ENCODE peak calls at places on chromosomes 7 and 10, in ten cellular contexts. One of them, this sample, is unnamed.

GRCh38 chr10:48330269-48330668 is 23.8 kb downstream of the MAPK8 start:
- DNase-seq in astrocyte: no peak
- DNase-seq in neural progenitor cell: no peak
- DNase-seq in endothelial cell: no peak
- DNase-seq in brain microvascular endothelial cell: no peak
- DNase-seq in dorsolateral prefrontal cortex: no peak
- DNase-seq in CD8-positive, alpha-beta T cell: no peak
- DNase-seq in body of pancreas: no peak
- DNase-seq in neural crest cell: no peak
- DNase-seq in mesothelial cell of epicardium: no peak
- DNase-seq in this sample: no peak

GRCh38 chr7:18573410-18574234 is 78.1 kb downstream of the HDAC9 start:
- DNase-seq in astrocyte: no peak
- DNase-seq in neural progenitor cell: no peak
- DNase-seq in endothelial cell: no peak
- DNase-seq in brain microvascular endothelial cell: no peak
- DNase-seq in dorsolateral prefrontal cortex: no peak
- DNase-seq in CD8-positive, alpha-beta T cell: no peak
- DNase-seq in body of pancreas: no peak
- DNase-seq in neural crest cell: no peak
- DNase-seq in mesothelial cell of epicardium: no peak
- DNase-seq in this sample: no peak

GRCh38 chr10:69360485-69361302 is 56.0 kb downstream of the TACR2 start:
- DNase-seq in astrocyte: peak
- DNase-seq in neural progenitor cell: no peak
- DNase-seq in endothelial cell: no peak
- DNase-seq in brain microvascular endothelial cell: peak
- DNase-seq in dorsolateral prefrontal cortex: no peak
- DNase-seq in CD8-positive, alpha-beta T cell: no peak
- DNase-seq in body of pancreas: peak
- DNase-seq in neural crest cell: no peak
- DNase-seq in mesothelial cell of epicardium: no peak
- DNase-seq in this sample: peak

GRCh38 chr7:78620931-78621330 is 822.4 kb downstream of the PHTF2 start:
- DNase-seq in astrocyte: peak
- DNase-seq in neural progenitor cell: peak
- DNase-seq in endothelial cell: peak
- DNase-seq in brain microvascular endothelial cell: no peak
- DNase-seq in dorsolateral prefrontal cortex: no peak
- DNase-seq in CD8-positive, alpha-beta T cell: no peak
- DNase-seq in body of pancreas: no peak
- DNase-seq in neural crest cell: no peak
- DNase-seq in mesothelial cell of epicardium: no peak
- DNase-seq in this sample: no peak

GRCh38 chr7:30921951-30922401 is 10.3 kb downstream of the AQP1 start:
- DNase-seq in astrocyte: no peak
- DNase-seq in neural progenitor cell: no peak
- DNase-seq in endothelial cell: no peak
- DNase-seq in brain microvascular endothelial cell: no peak
- DNase-seq in dorsolateral prefrontal cortex: peak
- DNase-seq in CD8-positive, alpha-beta T cell: no peak
- DNase-seq in body of pancreas: peak
- DNase-seq in neural crest cell: no peak
- DNase-seq in mesothelial cell of epicardium: peak
- DNase-seq in this sample: no peak

GRCh38 chr7:124310934-124311390 is 278.1 kb upstream of the TMEM229A start:
- DNase-seq in astrocyte: no peak
- DNase-seq in neural progenitor cell: no peak
- DNase-seq in endothelial cell: no peak
- DNase-seq in brain microvascular endothelial cell: no peak
- DNase-seq in dorsolateral prefrontal cortex: no peak
- DNase-seq in CD8-positive, alpha-beta T cell: no peak
- DNase-seq in body of pancreas: no peak
- DNase-seq in neural crest cell: no peak
- DNase-seq in mesothelial cell of epicardium: no peak
- DNase-seq in this sample: no peak

GRCh38 chr10:71696635-71697326 is 22.8 kb downstream of the C10orf105 start:
- DNase-seq in astrocyte: no peak
- DNase-seq in neural progenitor cell: peak
- DNase-seq in endothelial cell: peak
- DNase-seq in brain microvascular endothelial cell: peak
- DNase-seq in dorsolateral prefrontal cortex: peak
- DNase-seq in CD8-positive, alpha-beta T cell: peak
- DNase-seq in body of pancreas: peak
- DNase-seq in neural crest cell: peak
- DNase-seq in mesothelial cell of epicardium: peak
- DNase-seq in this sample: peak

GRCh38 chr7:149821191-149822148 is 16.7 kb upstream of the ZNF862 start:
- DNase-seq in astrocyte: no peak
- DNase-seq in neural progenitor cell: no peak
- DNase-seq in endothelial cell: no peak
- DNase-seq in brain microvascular endothelial cell: no peak
- DNase-seq in dorsolateral prefrontal cortex: no peak
- DNase-seq in CD8-positive, alpha-beta T cell: no peak
- DNase-seq in body of pancreas: no peak
- DNase-seq in neural crest cell: no peak
- DNase-seq in mesothelial cell of epicardium: no peak
- DNase-seq in this sample: no peak

DNA sequence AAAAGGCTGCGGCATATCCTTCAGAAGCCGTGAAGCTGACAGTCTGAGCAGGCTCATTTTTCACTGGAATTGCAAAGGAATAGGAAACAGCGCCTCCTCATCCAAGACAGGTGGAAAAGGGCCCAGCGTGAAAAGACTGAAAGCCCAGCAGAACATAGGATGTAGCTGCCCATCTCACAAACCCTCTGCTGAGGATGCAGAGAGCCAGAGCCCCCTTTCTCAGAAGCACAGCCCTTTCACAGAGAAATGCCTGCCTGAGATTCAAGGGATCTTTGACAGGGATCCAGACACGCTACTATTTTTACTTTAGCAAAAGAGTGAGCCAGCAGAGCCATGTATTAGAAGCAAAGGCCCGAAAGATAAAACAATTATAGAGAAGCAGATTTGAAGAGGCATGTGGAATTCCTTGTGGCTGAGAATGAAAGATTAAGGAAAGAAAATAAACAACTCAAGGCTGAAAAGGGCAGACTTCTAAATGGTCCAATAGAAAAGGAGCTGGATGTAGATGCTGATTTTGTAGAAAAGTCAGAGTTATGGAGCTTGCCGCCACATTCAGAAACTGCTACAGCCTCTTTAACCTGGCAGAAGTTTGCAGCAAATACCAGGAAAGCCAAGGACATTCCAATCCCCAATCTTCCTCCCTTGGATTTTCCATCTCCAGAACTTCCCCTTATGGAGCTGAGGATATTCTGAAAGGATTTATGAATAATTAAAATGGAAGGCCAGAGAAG is 36.9 kb downstream of the GDI2 start:
- DNase-seq in astrocyte: peak
- DNase-seq in neural progenitor cell: peak
- DNase-seq in endothelial cell: no peak
- DNase-seq in brain microvascular endothelial cell: no peak
- DNase-seq in dorsolateral prefrontal cortex: no peak
- DNase-seq in CD8-positive, alpha-beta T cell: no peak
- DNase-seq in body of pancreas: no peak
- DNase-seq in neural crest cell: no peak
- DNase-seq in mesothelial cell of epicardium: no peak
- DNase-seq in this sample: no peak
- TF ChIP-seq CTCF in astrocyte: peak
- TF ChIP-seq CTCF in neural progenitor cell: peak
- TF ChIP-seq CTCF in endothelial cell: no peak
- TF ChIP-seq CTCF in brain microvascular endothelial cell: peak
- TF ChIP-seq CTCF in dorsolateral prefrontal cortex: no peak
- TF ChIP-seq CTCF in CD8-positive, alpha-beta T cell: no peak
- TF ChIP-seq CTCF in body of pancreas: no peak
- TF ChIP-seq CTCF in neural crest cell: no peak
- TF ChIP-seq CTCF in mesothelial cell of epicardium: no peak
- TF ChIP-seq CTCF in this sample: no peak

DNA sequence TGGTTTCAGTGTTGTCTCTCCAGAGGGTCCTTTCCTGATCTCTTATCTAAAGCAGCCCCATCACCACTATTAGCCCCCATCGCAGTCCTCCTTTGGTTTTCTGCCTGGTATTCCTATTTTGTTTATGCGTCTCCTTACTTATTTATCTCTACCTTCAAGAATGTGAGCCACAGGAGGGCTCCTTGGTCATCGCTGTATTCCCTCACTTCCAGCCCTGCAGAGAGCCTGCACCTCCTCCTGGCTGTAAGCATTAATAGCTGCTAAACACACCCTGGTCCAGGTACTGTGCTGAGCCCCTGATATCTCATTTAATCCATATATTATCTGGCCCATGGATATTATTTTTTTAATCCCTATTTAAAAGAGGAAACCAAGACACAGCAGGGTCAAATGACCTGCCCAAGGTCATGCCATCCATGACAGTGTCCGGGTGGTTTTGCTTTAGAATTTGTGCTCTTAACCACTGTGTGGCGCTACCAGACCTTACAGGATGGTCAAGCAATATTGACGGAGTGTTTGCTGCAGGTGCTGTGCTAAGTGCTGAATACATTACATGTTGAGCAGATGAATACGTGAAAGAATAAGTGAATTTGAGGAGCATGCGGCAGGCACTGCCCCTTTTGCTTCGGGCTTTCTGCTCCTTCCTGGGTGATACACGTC is 227.2 kb downstream of the ADAM12 start:
- DNase-seq in astrocyte: no peak
- DNase-seq in neural progenitor cell: peak
- DNase-seq in endothelial cell: no peak
- DNase-seq in brain microvascular endothelial cell: no peak
- DNase-seq in dorsolateral prefrontal cortex: no peak
- DNase-seq in CD8-positive, alpha-beta T cell: no peak
- DNase-seq in body of pancreas: no peak
- DNase-seq in neural crest cell: no peak
- DNase-seq in mesothelial cell of epicardium: no peak
- DNase-seq in this sample: no peak
- TF ChIP-seq CTCF in astrocyte: no peak
- TF ChIP-seq CTCF in neural progenitor cell: peak
- TF ChIP-seq CTCF in endothelial cell: no peak
- TF ChIP-seq CTCF in brain microvascular endothelial cell: peak
- TF ChIP-seq CTCF in dorsolateral prefrontal cortex: no peak
- TF ChIP-seq CTCF in CD8-positive, alpha-beta T cell: no peak
- TF ChIP-seq CTCF in body of pancreas: no peak
- TF ChIP-seq CTCF in neural crest cell: peak
- TF ChIP-seq CTCF in mesothelial cell of epicardium: no peak
- TF ChIP-seq CTCF in this sample: no peak

DNA sequence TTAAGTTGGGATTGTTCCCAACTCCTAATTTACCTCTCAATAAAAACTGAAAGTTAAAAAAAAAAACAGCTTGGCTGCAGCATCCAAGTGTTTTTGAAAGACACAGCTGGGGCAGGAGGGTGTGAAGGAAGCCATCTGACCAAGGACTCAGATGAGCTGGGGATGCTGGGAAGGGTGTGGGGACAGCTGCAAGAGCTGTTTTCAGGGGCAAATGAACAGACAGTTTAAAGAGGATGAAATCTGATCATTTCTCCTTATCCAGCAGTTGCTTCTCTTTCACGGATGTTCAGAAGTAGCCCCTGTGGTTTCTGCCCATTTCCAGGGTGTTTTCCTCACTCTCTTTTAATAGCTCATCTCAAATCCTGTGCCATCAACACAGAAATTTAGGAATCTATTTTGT is 129.3 kb upstream of the CDCA7L start:
- DNase-seq in astrocyte: no peak
- DNase-seq in neural progenitor cell: no peak
- DNase-seq in endothelial cell: no peak
- DNase-seq in brain microvascular endothelial cell: no peak
- DNase-seq in dorsolateral prefrontal cortex: no peak
- DNase-seq in CD8-positive, alpha-beta T cell: no peak
- DNase-seq in body of pancreas: no peak
- DNase-seq in neural crest cell: no peak
- DNase-seq in mesothelial cell of epicardium: no peak
- DNase-seq in this sample: no peak
- TF ChIP-seq CTCF in astrocyte: no peak
- TF ChIP-seq CTCF in neural progenitor cell: no peak
- TF ChIP-seq CTCF in endothelial cell: no peak
- TF ChIP-seq CTCF in brain microvascular endothelial cell: no peak
- TF ChIP-seq CTCF in dorsolateral prefrontal cortex: no peak
- TF ChIP-seq CTCF in CD8-positive, alpha-beta T cell: no peak
- TF ChIP-seq CTCF in body of pancreas: no peak
- TF ChIP-seq CTCF in neural crest cell: no peak
- TF ChIP-seq CTCF in mesothelial cell of epicardium: no peak
- TF ChIP-seq CTCF in this sample: no peak

GRCh38 chr10:125159932-125160855 is at the start of gene CTBP2:
- DNase-seq in astrocyte: no peak
- DNase-seq in neural progenitor cell: peak
- DNase-seq in endothelial cell: peak
- DNase-seq in brain microvascular endothelial cell: no peak
- DNase-seq in dorsolateral prefrontal cortex: no peak
- DNase-seq in CD8-positive, alpha-beta T cell: no peak
- DNase-seq in body of pancreas: peak
- DNase-seq in neural crest cell: peak
- DNase-seq in mesothelial cell of epicardium: peak
- DNase-seq in this sample: peak

GRCh38 chr10:125162181-125162906 is 2.0 kb upstream of the CTBP2 start:
- DNase-seq in astrocyte: no peak
- DNase-seq in neural progenitor cell: peak
- DNase-seq in endothelial cell: peak
- DNase-seq in brain microvascular endothelial cell: no peak
- DNase-seq in dorsolateral prefrontal cortex: no peak
- DNase-seq in CD8-positive, alpha-beta T cell: no peak
- DNase-seq in body of pancreas: no peak
- DNase-seq in neural crest cell: no peak
- DNase-seq in mesothelial cell of epicardium: peak
- DNase-seq in this sample: no peak

GRCh38 chr10:125159486-125159931 is 854 bp downstream of the CTBP2 start:
- DNase-seq in astrocyte: no peak
- DNase-seq in neural progenitor cell: peak
- DNase-seq in endothelial cell: peak
- DNase-seq in brain microvascular endothelial cell: no peak
- DNase-seq in dorsolateral prefrontal cortex: no peak
- DNase-seq in CD8-positive, alpha-beta T cell: no peak
- DNase-seq in body of pancreas: no peak
- DNase-seq in neural crest cell: no peak
- DNase-seq in mesothelial cell of epicardium: peak
- DNase-seq in this sample: no peak

GRCh38 chr10:125160856-125161569 is 650 bp upstream of the CTBP2 start:
- DNase-seq in astrocyte: peak
- DNase-seq in neural progenitor cell: peak
- DNase-seq in endothelial cell: peak
- DNase-seq in brain microvascular endothelial cell: peak
- DNase-seq in dorsolateral prefrontal cortex: peak
- DNase-seq in CD8-positive, alpha-beta T cell: no peak
- DNase-seq in body of pancreas: peak
- DNase-seq in neural crest cell: peak
- DNase-seq in mesothelial cell of epicardium: peak
- DNase-seq in this sample: peak

DNA sequence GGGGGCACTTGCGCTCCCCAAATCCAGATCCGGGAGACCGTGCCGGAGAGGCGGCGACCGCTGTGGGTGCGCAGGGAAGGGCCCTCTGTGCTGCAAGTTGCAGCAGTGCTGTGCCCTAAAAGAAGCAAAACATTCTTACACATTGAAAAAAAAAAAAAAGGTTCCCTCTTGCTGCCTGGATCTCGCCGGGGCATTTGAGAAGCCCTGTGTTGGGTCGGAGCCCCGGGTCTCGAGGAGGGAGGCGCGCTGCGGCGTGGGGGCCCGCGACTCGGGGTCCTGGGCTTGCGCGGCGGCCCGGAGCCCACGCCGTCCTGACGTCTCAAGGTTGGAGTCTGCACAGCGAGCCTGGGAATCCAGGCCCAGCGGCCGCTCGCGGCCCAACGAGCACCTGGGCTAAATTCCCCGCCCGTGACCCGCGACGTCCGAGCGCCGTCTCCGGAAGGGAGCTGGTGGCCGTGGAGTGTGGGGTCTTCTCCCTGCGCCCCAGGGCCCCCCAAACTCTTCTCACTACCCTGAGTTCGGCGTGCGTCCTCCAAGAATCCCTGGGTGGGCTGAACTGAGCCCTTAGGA is 1.3 kb upstream of the CTBP2 start:
- DNase-seq in astrocyte: no peak
- DNase-seq in neural progenitor cell: no peak
- DNase-seq in endothelial cell: peak
- DNase-seq in brain microvascular endothelial cell: no peak
- DNase-seq in dorsolateral prefrontal cortex: peak
- DNase-seq in CD8-positive, alpha-beta T cell: no peak
- DNase-seq in body of pancreas: no peak
- DNase-seq in neural crest cell: no peak
- DNase-seq in mesothelial cell of epicardium: peak
- DNase-seq in this sample: no peak
- TF ChIP-seq CTCF in astrocyte: no peak
- TF ChIP-seq CTCF in neural progenitor cell: no peak
- TF ChIP-seq CTCF in endothelial cell: peak
- TF ChIP-seq CTCF in brain microvascular endothelial cell: no peak
- TF ChIP-seq CTCF in dorsolateral prefrontal cortex: peak
- TF ChIP-seq CTCF in CD8-positive, alpha-beta T cell: no peak
- TF ChIP-seq CTCF in body of pancreas: peak
- TF ChIP-seq CTCF in neural crest cell: peak
- TF ChIP-seq CTCF in mesothelial cell of epicardium: no peak
- TF ChIP-seq CTCF in this sample: peak